ENCODE peak calls at places on chromosomes 16 and 17, in seven cellular contexts. One of them, this sample, is unnamed.

GRCh38 chr16:2180962-2181923 is 15.2 kb downstream of the CASKIN1 start:
- DNase-seq in left lung: no peak
- DNase-seq in lower lobe of right lung: no peak
- DNase-seq in lung: no peak
- DNase-seq in ascending aorta: no peak
- DNase-seq in caudate nucleus: no peak
- DNase-seq in heart right ventricle: no peak
- DNase-seq in this sample: no peak

GRCh38 chr16:84091460-84091859 is 25.3 kb downstream of the MBTPS1 start:
- DNase-seq in caudate nucleus: peak
- DNase-seq in left lung: no peak
- DNase-seq in lower lobe of right lung: no peak
- DNase-seq in ascending aorta: no peak
- DNase-seq in heart right ventricle: peak
- DNase-seq in lung: no peak
- DNase-seq in this sample: no peak

GRCh38 chr17:28151001-28151400 is 108.5 kb downstream of the NLK start:
- DNase-seq in heart right ventricle: no peak
- DNase-seq in lung: no peak
- DNase-seq in caudate nucleus: no peak
- DNase-seq in ascending aorta: no peak
- DNase-seq in left lung: no peak
- DNase-seq in lower lobe of right lung: no peak
- DNase-seq in this sample: no peak

GRCh38 chr16:3643095-3643730 is 11.3 kb upstream of the DNASE1 start:
- DNase-seq in left lung: no peak
- DNase-seq in ascending aorta: no peak
- DNase-seq in caudate nucleus: no peak
- DNase-seq in heart right ventricle: no peak
- DNase-seq in lung: no peak
- DNase-seq in lower lobe of right lung: peak
- DNase-seq in this sample: no peak

GRCh38 chr17:50908140-50908859 is 42.1 kb upstream of the TOB1 start:
- DNase-seq in lower lobe of right lung: no peak
- DNase-seq in heart right ventricle: no peak
- DNase-seq in ascending aorta: no peak
- DNase-seq in caudate nucleus: no peak
- DNase-seq in left lung: no peak
- DNase-seq in lung: no peak
- DNase-seq in this sample: no peak

GRCh38 chr17:76154935-76155845 is 14.1 kb upstream of the FOXJ1 start:
- DNase-seq in caudate nucleus: no peak
- DNase-seq in lower lobe of right lung: no peak
- DNase-seq in left lung: peak
- DNase-seq in lung: no peak
- DNase-seq in heart right ventricle: no peak
- DNase-seq in ascending aorta: no peak
- DNase-seq in this sample: no peak

GRCh38 chr17:19486351-19487008 is 47.2 kb upstream of the SLC47A1 start:
- DNase-seq in heart right ventricle: no peak
- DNase-seq in lower lobe of right lung: no peak
- DNase-seq in left lung: no peak
- DNase-seq in caudate nucleus: no peak
- DNase-seq in lung: no peak
- DNase-seq in ascending aorta: no peak
- DNase-seq in this sample: no peak

GRCh38 chr17:76394166-76394565 is 9.8 kb downstream of the SPHK1 start:
- DNase-seq in heart right ventricle: no peak
- DNase-seq in lower lobe of right lung: no peak
- DNase-seq in left lung: peak
- DNase-seq in ascending aorta: no peak
- DNase-seq in caudate nucleus: no peak
- DNase-seq in lung: no peak
- DNase-seq in this sample: no peak

GRCh38 chr16:74936902-74937560 is 47.9 kb downstream of the WDR59 start:
- DNase-seq in heart right ventricle: no peak
- DNase-seq in caudate nucleus: no peak
- DNase-seq in left lung: no peak
- DNase-seq in lung: no peak
- DNase-seq in lower lobe of right lung: no peak
- DNase-seq in ascending aorta: no peak
- DNase-seq in this sample: no peak

GRCh38 chr16:9099131-9099625 is 7.7 kb downstream of the HAPSTR1 start:
- DNase-seq in caudate nucleus: no peak
- DNase-seq in lower lobe of right lung: peak
- DNase-seq in ascending aorta: no peak
- DNase-seq in lung: peak
- DNase-seq in heart right ventricle: no peak
- DNase-seq in left lung: no peak
- DNase-seq in this sample: no peak

GRCh38 chr16:82753821-82754220 is 127.1 kb downstream of the CDH13 start:
- DNase-seq in ascending aorta: no peak
- DNase-seq in heart right ventricle: no peak
- DNase-seq in lower lobe of right lung: no peak
- DNase-seq in left lung: no peak
- DNase-seq in caudate nucleus: no peak
- DNase-seq in lung: no peak
- DNase-seq in this sample: no peak

GRCh38 chr16:50331570-50331969 is 37.2 kb downstream of the BRD7 start:
- DNase-seq in caudate nucleus: no peak
- DNase-seq in ascending aorta: no peak
- DNase-seq in lower lobe of right lung: no peak
- DNase-seq in lung: no peak
- DNase-seq in heart right ventricle: no peak
- DNase-seq in left lung: no peak
- DNase-seq in this sample: no peak

GRCh38 chr17:2457913-2458312 is 53.8 kb downstream of the METTL16 start:
- DNase-seq in ascending aorta: no peak
- DNase-seq in left lung: no peak
- DNase-seq in lung: no peak
- DNase-seq in heart right ventricle: no peak
- DNase-seq in lower lobe of right lung: no peak
- DNase-seq in caudate nucleus: no peak
- DNase-seq in this sample: no peak

GRCh38 chr17:67246398-67246647 is 1.3 kb upstream of the HELZ start:
- DNase-seq in left lung: no peak
- DNase-seq in ascending aorta: no peak
- DNase-seq in heart right ventricle: no peak
- DNase-seq in caudate nucleus: no peak
- DNase-seq in lower lobe of right lung: no peak
- DNase-seq in lung: no peak
- DNase-seq in this sample: no peak

GRCh38 chr17:8072727-8073461 is 14.6 kb downstream of the ALOX12B start:
- DNase-seq in ascending aorta: no peak
- DNase-seq in lower lobe of right lung: peak
- DNase-seq in heart right ventricle: no peak
- DNase-seq in caudate nucleus: no peak
- DNase-seq in lung: no peak
- DNase-seq in left lung: peak
- DNase-seq in this sample: no peak

GRCh38 chr17:42387663-42388380 is 420 bp downstream of the STAT3 start:
- DNase-seq in lung: peak
- DNase-seq in heart right ventricle: peak
- DNase-seq in lower lobe of right lung: peak
- DNase-seq in caudate nucleus: peak
- DNase-seq in left lung: peak
- DNase-seq in ascending aorta: no peak
- DNase-seq in this sample: no peak

GRCh38 chr17:30212750-30213149 is 22.7 kb downstream of the SLC6A4 start:
- DNase-seq in left lung: no peak
- DNase-seq in lower lobe of right lung: no peak
- DNase-seq in ascending aorta: no peak
- DNase-seq in lung: no peak
- DNase-seq in caudate nucleus: no peak
- DNase-seq in heart right ventricle: no peak
- DNase-seq in this sample: no peak

GRCh38 chr17:59437766-59438165 is 106.3 kb downstream of the YPEL2 start:
- DNase-seq in lower lobe of right lung: no peak
- DNase-seq in heart right ventricle: no peak
- DNase-seq in left lung: no peak
- DNase-seq in lung: no peak
- DNase-seq in caudate nucleus: no peak
- DNase-seq in ascending aorta: no peak
- DNase-seq in this sample: no peak

GRCh38 chr17:37830151-37830993 is 85.5 kb upstream of the HNF1B start:
- DNase-seq in heart right ventricle: no peak
- DNase-seq in lower lobe of right lung: no peak
- DNase-seq in left lung: no peak
- DNase-seq in lung: no peak
- DNase-seq in ascending aorta: no peak
- DNase-seq in caudate nucleus: no peak
- DNase-seq in this sample: no peak

GRCh38 chr17:82236142-82236971 is 7.5 kb downstream of the SLC16A3 start:
- DNase-seq in caudate nucleus: peak
- DNase-seq in lung: no peak
- DNase-seq in lower lobe of right lung: peak
- DNase-seq in left lung: peak
- DNase-seq in ascending aorta: no peak
- DNase-seq in heart right ventricle: no peak
- DNase-seq in this sample: no peak

GRCh38 chr16:89811321-89811720 is 5.1 kb downstream of the FANCA start:
- DNase-seq in ascending aorta: no peak
- DNase-seq in heart right ventricle: no peak
- DNase-seq in lower lobe of right lung: no peak
- DNase-seq in lung: no peak
- DNase-seq in caudate nucleus: no peak
- DNase-seq in left lung: peak
- DNase-seq in this sample: no peak

GRCh38 chr17:55607736-55608341 is 96.6 kb upstream of the SMIM36 start:
- DNase-seq in left lung: no peak
- DNase-seq in caudate nucleus: no peak
- DNase-seq in ascending aorta: no peak
- DNase-seq in lung: peak
- DNase-seq in lower lobe of right lung: peak
- DNase-seq in heart right ventricle: peak
- DNase-seq in this sample: no peak

GRCh38 chr16:77113835-77114234 is 77.2 kb upstream of the MON1B start:
- DNase-seq in lung: no peak
- DNase-seq in ascending aorta: no peak
- DNase-seq in caudate nucleus: no peak
- DNase-seq in lower lobe of right lung: no peak
- DNase-seq in heart right ventricle: peak
- DNase-seq in left lung: no peak
- DNase-seq in this sample: no peak

GRCh38 chr17:41008811-41009210 is at the start of gene KRTAP3-1:
- DNase-seq in lower lobe of right lung: no peak
- DNase-seq in left lung: peak
- DNase-seq in ascending aorta: no peak
- DNase-seq in heart right ventricle: no peak
- DNase-seq in caudate nucleus: peak
- DNase-seq in lung: no peak
- DNase-seq in this sample: no peak

GRCh38 chr16:31216552-31217530 is at the start of gene PYDC1:
- DNase-seq in caudate nucleus: peak
- DNase-seq in left lung: peak
- DNase-seq in lung: no peak
- DNase-seq in ascending aorta: no peak
- DNase-seq in lower lobe of right lung: peak
- DNase-seq in heart right ventricle: no peak
- DNase-seq in this sample: no peak

GRCh38 chr17:53719229-53719628 is 103.5 kb upstream of the KIF2B start:
- DNase-seq in caudate nucleus: no peak
- DNase-seq in ascending aorta: no peak
- DNase-seq in lung: no peak
- DNase-seq in lower lobe of right lung: no peak
- DNase-seq in heart right ventricle: no peak
- DNase-seq in left lung: no peak
- DNase-seq in this sample: no peak

GRCh38 chr17:2179615-2180295 is 123.8 kb downstream of the SMG6 start:
- DNase-seq in ascending aorta: no peak
- DNase-seq in lung: peak
- DNase-seq in heart right ventricle: peak
- DNase-seq in lower lobe of right lung: no peak
- DNase-seq in caudate nucleus: peak
- DNase-seq in left lung: no peak
- DNase-seq in this sample: peak

GRCh38 chr16:75264999-75265910 is 13.8 kb upstream of the BCAR1 start:
- DNase-seq in ascending aorta: no peak
- DNase-seq in heart right ventricle: peak
- DNase-seq in lung: no peak
- DNase-seq in lower lobe of right lung: peak
- DNase-seq in left lung: peak
- DNase-seq in caudate nucleus: no peak
- DNase-seq in this sample: no peak

GRCh38 chr17:42163113-42163512 is 8.3 kb upstream of the RAB5C start:
- DNase-seq in heart right ventricle: no peak
- DNase-seq in ascending aorta: no peak
- DNase-seq in lower lobe of right lung: no peak
- DNase-seq in caudate nucleus: no peak
- DNase-seq in lung: no peak
- DNase-seq in left lung: no peak
- DNase-seq in this sample: no peak

DNA sequence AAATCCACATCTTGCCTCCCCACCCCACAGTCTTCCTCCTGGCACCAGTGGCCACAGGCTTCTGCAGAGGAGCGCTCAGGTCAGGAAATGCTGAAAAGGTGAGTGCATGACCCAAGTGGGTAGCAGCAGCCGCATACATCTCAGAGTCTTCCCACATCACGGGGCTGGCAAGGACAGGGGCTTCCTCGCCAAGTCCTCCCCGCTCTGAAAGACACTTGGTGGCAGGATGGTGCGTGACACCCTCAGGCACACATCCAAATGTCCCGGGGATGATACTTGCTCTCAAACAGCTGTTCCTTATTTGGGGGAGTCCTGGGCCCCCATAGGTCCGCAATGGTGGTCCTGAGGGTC is 8.8 kb upstream of the SLC16A5 start:
- DNase-seq in lung: no peak
- DNase-seq in ascending aorta: no peak
- DNase-seq in lower lobe of right lung: no peak
- DNase-seq in left lung: no peak
- DNase-seq in caudate nucleus: no peak
- DNase-seq in heart right ventricle: no peak
- DNase-seq in this sample: no peak
- H3K27ac ChIP-seq in lung: peak
- H3K27ac ChIP-seq in ascending aorta: peak
- H3K27ac ChIP-seq in lower lobe of right lung: peak
- H3K27ac ChIP-seq in left lung: peak
- H3K27ac ChIP-seq in caudate nucleus: no peak
- H3K27ac ChIP-seq in heart right ventricle: no peak
- H3K27ac ChIP-seq in this sample: peak

GRCh38 chr16:48444574-48444973 is 59.4 kb upstream of the SIAH1 start:
- DNase-seq in lung: no peak
- DNase-seq in ascending aorta: no peak
- DNase-seq in caudate nucleus: no peak
- DNase-seq in lower lobe of right lung: no peak
- DNase-seq in left lung: no peak
- DNase-seq in heart right ventricle: peak
- DNase-seq in this sample: no peak
- H3K27ac ChIP-seq in lung: peak
- H3K27ac ChIP-seq in ascending aorta: peak
- H3K27ac ChIP-seq in caudate nucleus: no peak
- H3K27ac ChIP-seq in lower lobe of right lung: peak
- H3K27ac ChIP-seq in left lung: peak
- H3K27ac ChIP-seq in heart right ventricle: peak
- H3K27ac ChIP-seq in this sample: peak

GRCh38 chr16:30187971-30188561 is 4.7 kb downstream of the CORO1A start:
- DNase-seq in caudate nucleus: no peak
- DNase-seq in lung: no peak
- DNase-seq in left lung: peak
- DNase-seq in lower lobe of right lung: peak
- DNase-seq in ascending aorta: no peak
- DNase-seq in heart right ventricle: peak
- DNase-seq in this sample: no peak
- H3K27ac ChIP-seq in caudate nucleus: no peak
- H3K27ac ChIP-seq in lung: no peak
- H3K27ac ChIP-seq in left lung: peak
- H3K27ac ChIP-seq in lower lobe of right lung: no peak
- H3K27ac ChIP-seq in ascending aorta: no peak
- H3K27ac ChIP-seq in heart right ventricle: peak
- H3K27ac ChIP-seq in this sample: no peak

GRCh38 chr16:85986931-85987749 is 88.2 kb downstream of the IRF8 start:
- DNase-seq in ascending aorta: no peak
- DNase-seq in heart right ventricle: no peak
- DNase-seq in left lung: no peak
- DNase-seq in caudate nucleus: no peak
- DNase-seq in lower lobe of right lung: no peak
- DNase-seq in lung: no peak
- DNase-seq in this sample: no peak
- H3K27ac ChIP-seq in ascending aorta: no peak
- H3K27ac ChIP-seq in heart right ventricle: no peak
- H3K27ac ChIP-seq in left lung: no peak
- H3K27ac ChIP-seq in caudate nucleus: no peak
- H3K27ac ChIP-seq in lower lobe of right lung: no peak
- H3K27ac ChIP-seq in lung: no peak
- H3K27ac ChIP-seq in this sample: no peak